ENCODE peak calls at places on chromosome 6, in four cellular contexts. S, Z, A and D are unnamed samples.

GRCh38 chr6:105875974-105876640 is 210.0 kb upstream of the PRDM1 start:
- DNase-seq in S (no peak), Z (no peak), A (no peak), D (no peak)

GRCh38 chr6:148166339-148166949 is 176.2 kb upstream of the SASH1 start:
- DNase-seq in S (peak; percentile 62), Z (peak; percentile 29), A (peak; percentile 23), D (peak; percentile 72)

GRCh38 chr6:5998236-5998635 is 8.5 kb downstream of the NRN1 start:
- DNase-seq in S (no peak), Z (no peak), A (no peak), D (no peak)

GRCh38 chr6:30842754-30843610 is 41.3 kb upstream of the DDR1 start:
- DNase-seq in S (no peak), Z (no peak), A (no peak), D (no peak)

GRCh38 chr6:106927531-106928398 is 46.8 kb downstream of the CD24 start:
- DNase-seq in S (peak; percentile 7), Z (no peak), A (peak; percentile 23), D (peak; percentile 51)

GRCh38 chr6:44297063-44298038 is 15.8 kb downstream of the AARS2 start:
- DNase-seq in S (no peak), Z (peak; percentile 89), A (no peak), D (peak; percentile 12)

GRCh38 chr6:53793318-53793975 is 1.4 kb upstream of the LRRC1 start:
- DNase-seq in S (peak; percentile 32), Z (peak; percentile 37), A (peak; percentile 17), D (peak; percentile 65)

GRCh38 chr6:68273297-68273696 is 361.8 kb upstream of the ADGRB3 start:
- DNase-seq in S (no peak), Z (no peak), A (no peak), D (no peak)

GRCh38 chr6:144862769-144863168 is 577.6 kb downstream of the UTRN start:
- DNase-seq in S (no peak), Z (no peak), A (no peak), D (no peak)

GRCh38 chr6:99119109-99120031 is 171.6 kb upstream of the FBXL4 start:
- DNase-seq in S (peak; percentile 51), Z (peak; percentile 56), A (no peak), D (peak; percentile 58)

GRCh38 chr6:1363729-1364572 is 25.4 kb upstream of the FOXF2 start:
- DNase-seq in S (peak; percentile 64), Z (no peak), A (no peak), D (no peak)

GRCh38 chr6:26284537-26285142 is 80.4 kb upstream of the BTN3A2 start:
- DNase-seq in S (no peak), Z (no peak), A (peak; percentile 48), D (peak; percentile 74)

GRCh38 chr6:112061605-112062004 is 7.7 kb downstream of the CCN6 start:
- DNase-seq in S (peak; percentile 25), Z (no peak), A (no peak), D (peak; percentile 33)

GRCh38 chr6:105483492-105483891 is 80.6 kb upstream of the PREP start:
- DNase-seq in S (peak; percentile 67), Z (no peak), A (no peak), D (peak; percentile 61)

GRCh38 chr6:27188206-27188884 is 59.2 kb upstream of the PRSS16 start:
- DNase-seq in S (peak; percentile 81), Z (peak; percentile 60), A (peak; percentile 30), D (peak; percentile 81)

GRCh38 chr6:125377621-125378020 is 75.9 kb upstream of the HDDC2 start:
- DNase-seq in S (no peak), Z (peak; percentile 33), A (no peak), D (peak; percentile 91)

GRCh38 chr6:168384045-168385038 is 56.6 kb upstream of the SMOC2 start:
- DNase-seq in S (no peak), Z (no peak), A (no peak), D (no peak)

GRCh38 chr6:129280719-129281118 is 397.8 kb downstream of the LAMA2 start:
- DNase-seq in S (no peak), Z (no peak), A (no peak), D (no peak)

GRCh38 chr6:21228411-21228810 is 365.1 kb upstream of the SOX4 start:
- DNase-seq in S (peak; percentile 32), Z (no peak), A (no peak), D (peak; percentile 6)

GRCh38 chr6:142647436-142648389 is 297.3 kb downstream of the HIVEP2 start:
- DNase-seq in S (no peak), Z (peak; percentile 44), A (no peak), D (no peak)

GRCh38 chr6:2108700-2109306 is 136.6 kb downstream of the GMDS start:
- DNase-seq in S (no peak), Z (no peak), A (no peak), D (peak; percentile 27)

GRCh38 chr6:98695076-98695816 is 139.1 kb upstream of the POU3F2 start:
- DNase-seq in S (no peak), Z (no peak), A (no peak), D (no peak)

GRCh38 chr6:52724041-52724405 is 39.3 kb downstream of the GSTA2 start:
- DNase-seq in S (peak; percentile 67), Z (no peak), A (no peak), D (peak; percentile 41)

GRCh38 chr6:12291785-12292604 is 1.8 kb downstream of the EDN1 start:
- DNase-seq in S (no peak), Z (peak; percentile 34), A (no peak), D (peak; percentile 47)

GRCh38 chr6:16651871-16652270 is 109.4 kb downstream of the ATXN1 start:
- DNase-seq in S (no peak), Z (no peak), A (no peak), D (no peak)

GRCh38 chr6:36642913-36643817 is 35.3 kb upstream of the CDKN1A start:
- DNase-seq in S (peak; percentile 84), Z (no peak), A (peak; percentile 67), D (peak; percentile 82)

GRCh38 chr6:43940393-43941087 is 170.5 kb downstream of the VEGFA start:
- DNase-seq in S (no peak), Z (no peak), A (no peak), D (no peak)

GRCh38 chr6:43962458-43962857 is 164.8 kb downstream of the MRPL14 start:
- DNase-seq in S (no peak), Z (no peak), A (no peak), D (no peak)

GRCh38 chr6:103268335-103268734 is 1591.4 kb downstream of the HACE1 start:
- DNase-seq in S (no peak), Z (no peak), A (no peak), D (no peak)

GRCh38 chr6:103273048-103273447 is 1586.7 kb downstream of the HACE1 start:
- DNase-seq in S (no peak), Z (peak; percentile 23), A (no peak), D (no peak)
- TF ChIP-seq CTCF in S (peak; percentile 21), Z (peak; percentile 49), A (peak; percentile 44), D (peak; percentile 15)

DNA sequence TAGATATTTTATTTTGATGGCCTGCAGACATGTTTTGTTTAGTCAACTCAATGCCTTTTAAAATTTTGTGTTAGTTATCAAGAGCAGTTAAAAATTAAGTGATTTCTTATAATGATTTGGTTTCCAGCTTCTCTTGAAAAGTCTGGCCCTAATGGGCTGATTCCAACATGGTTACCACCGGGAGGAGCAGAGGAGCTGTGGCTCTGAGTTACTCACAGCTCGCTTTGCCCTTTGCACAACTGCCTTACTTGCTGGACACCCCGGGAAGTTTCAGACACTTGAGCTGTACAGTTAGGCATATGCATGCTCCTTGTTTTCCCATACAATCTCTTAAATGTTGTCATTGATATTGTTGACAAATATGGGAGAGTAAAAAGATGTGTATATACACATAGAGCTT is 173.1 kb upstream of the MMS22L start:
- DNase-seq in S (no peak), Z (no peak), A (no peak), D (no peak)
- TF ChIP-seq CTCF in S (no peak), Z (no peak), A (no peak), D (no peak)

GRCh38 chr6:89239338-89239737 is 22.2 kb upstream of the GABRR1 start:
- DNase-seq in S (no peak), Z (peak; percentile 34), A (no peak), D (no peak)
- TF ChIP-seq CTCF in S (peak; percentile 60), Z (peak; percentile 37), A (peak; percentile 20), D (peak; percentile 46)

GRCh38 chr6:88161921-88162320 is 4.2 kb downstream of the CNR1 start:
- DNase-seq in S (no peak), Z (no peak), A (no peak), D (no peak)

GRCh38 chr6:88157106-88157505 is 9.0 kb downstream of the CNR1 start:
- DNase-seq in S (no peak), Z (no peak), A (no peak), D (no peak)
- TF ChIP-seq CTCF in S (no peak), Z (peak; percentile 20), A (no peak), D (peak; percentile 8)

GRCh38 chr6:137705166-137706064 is 161.6 kb upstream of the TNFAIP3 start:
- DNase-seq in S (peak; percentile 60), Z (no peak), A (peak; percentile 57), D (peak; percentile 61)

GRCh38 chr6:137707038-137707589 is 159.9 kb upstream of the TNFAIP3 start:
- DNase-seq in S (no peak), Z (no peak), A (no peak), D (no peak)

GRCh38 chr6:137707590-137708360 is 159.3 kb upstream of the TNFAIP3 start:
- DNase-seq in S (peak; percentile 75), Z (peak; percentile 45), A (peak; percentile 71), D (peak; percentile 86)

GRCh38 chr6:137704802-137705165 is 162.3 kb upstream of the TNFAIP3 start:
- DNase-seq in S (no peak), Z (no peak), A (no peak), D (no peak)

GRCh38 chr6:137706065-137706422 is 161.0 kb upstream of the TNFAIP3 start:
- DNase-seq in S (no peak), Z (no peak), A (no peak), D (no peak)
- TF ChIP-seq CTCF in S (no peak), Z (no peak), A (no peak), D (no peak)